ENCODE peak calls at places on chromosomes 2 and 18, in four cellular contexts. Y is A673, D is tibial nerve, P is cardiac muscle cell. B is an unnamed sample.

GRCh38 chr2:188085421-188085820 is 206.3 kb upstream of the GULP1 start:
- DNase-seq in Y (no peak), D (no peak), P (no peak), B (no peak)

GRCh38 chr18:42901161-42901560 is 214.3 kb downstream of the RIT2 start:
- DNase-seq in Y (no peak), D (no peak), P (no peak), B (no peak)

GRCh38 chr2:198499539-198499938 is 695.1 kb downstream of the PLCL1 start:
- DNase-seq in Y (peak; percentile 50), D (peak; percentile 9), P (no peak), B (no peak)

GRCh38 chr2:134676960-134677359 is 41.8 kb downstream of the TMEM163 start:
- DNase-seq in Y (no peak), D (no peak), P (peak; percentile 93), B (no peak)

GRCh38 chr2:57759822-57760300 is 286.7 kb upstream of the VRK2 start:
- DNase-seq in Y (peak; percentile 85), D (peak; percentile 86), P (peak; percentile 84), B (no peak)

GRCh38 chr2:126714191-126714965 is 58.4 kb downstream of the GYPC start:
- DNase-seq in Y (no peak), D (no peak), P (no peak), B (no peak)

GRCh38 chr18:23356915-23357421 is 96.1 kb upstream of the RIOK3 start:
- DNase-seq in Y (no peak), D (no peak), P (no peak), B (no peak)

GRCh38 chr2:26455801-26456700 is 21.9 kb downstream of the OTOF start:
- DNase-seq in Y (no peak), D (no peak), P (no peak), B (no peak)

GRCh38 chr2:12619975-12620374 is 96.8 kb upstream of the TRIB2 start:
- DNase-seq in Y (peak; percentile 12), D (peak; percentile 47), P (no peak), B (peak; percentile 61)

GRCh38 chr2:113281920-113282746 is 3.4 kb upstream of the PAX8 start:
- DNase-seq in Y (peak; percentile 30), D (no peak), P (no peak), B (peak; percentile 49)

GRCh38 chr18:24677011-24677410 is 216.6 kb downstream of the HRH4 start:
- DNase-seq in Y (no peak), D (no peak), P (no peak), B (no peak)

GRCh38 chr2:169182573-169182972 is 113.2 kb downstream of the DHRS9 start:
- DNase-seq in Y (no peak), D (no peak), P (no peak), B (no peak)

GRCh38 chr2:128438586-128438985 is 119.9 kb upstream of the HS6ST1 start:
- DNase-seq in Y (no peak), D (no peak), P (no peak), B (no peak)
- H3K4me1 ChIP-seq in Y (no peaks in the 10 kb centered on the region), D (no peaks in the 10 kb centered on the region), P (peaks cover 9% of the 10 kb centered on the region), B (no peaks in the 10 kb centered on the region)

GRCh38 chr2:46845542-46846453 is 69.8 kb downstream of the MCFD2 start:
- DNase-seq in Y (no peak), D (no peak), P (no peak), B (no peak)
- H3K4me1 ChIP-seq in Y (peaks cover 38% of the 10 kb centered on the region), D (no peaks in the 10 kb centered on the region), P (peaks cover 8% of the 10 kb centered on the region), B (peaks cover 39% of the 10 kb centered on the region)

DNA sequence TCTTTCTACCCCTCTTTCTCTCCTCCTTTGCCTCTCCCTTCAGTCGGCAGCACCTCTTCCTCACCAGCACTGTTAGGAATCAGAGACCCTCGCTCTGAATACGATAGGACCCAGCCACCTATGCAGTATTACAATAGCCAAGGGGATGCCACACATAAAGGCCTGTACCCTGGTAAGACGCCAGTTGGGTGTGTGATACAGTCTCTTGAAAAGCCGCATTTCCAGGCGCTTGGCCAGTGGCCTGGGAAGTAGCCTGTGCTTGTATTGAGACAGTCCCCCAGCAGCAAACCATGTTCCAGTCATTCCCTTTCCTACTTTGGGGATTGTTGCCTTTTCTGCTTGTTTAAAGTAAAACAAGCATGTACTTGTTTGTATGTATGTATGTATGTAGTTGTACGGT is 118.4 kb upstream of the DAPL1 start:
- DNase-seq in Y (no peak), D (no peak), P (no peak), B (no peak)
- H3K4me1 ChIP-seq in Y (no peaks in the 10 kb centered on the region), D (no peaks in the 10 kb centered on the region), P (no peaks in the 10 kb centered on the region), B (no peaks in the 10 kb centered on the region)

GRCh38 chr2:15569658-15570615 is 8.8 kb upstream of the NBAS start:
- DNase-seq in Y (no peak), D (no peak), P (no peak), B (no peak)

GRCh38 chr2:15565392-15565791 is 4.3 kb upstream of the NBAS start:
- DNase-seq in Y (no peak), D (no peak), P (no peak), B (no peak)

GRCh38 chr2:15565994-15566671 is 5.0 kb upstream of the NBAS start:
- DNase-seq in Y (no peak), D (no peak), P (no peak), B (no peak)

GRCh38 chr2:15571729-15572128 is 10.6 kb upstream of the NBAS start:
- DNase-seq in Y (no peak), D (no peak), P (no peak), B (no peak)

GRCh38 chr2:15568874-15569273 is 7.7 kb upstream of the NBAS start:
- DNase-seq in Y (no peak), D (no peak), P (no peak), B (no peak)
- H3K4me1 ChIP-seq in Y (no peaks in the 10 kb centered on the region), D (no peaks in the 10 kb centered on the region), P (no peaks in the 10 kb centered on the region), B (no peaks in the 10 kb centered on the region)

GRCh38 chr18:61196745-61197144 is 136.5 kb upstream of the CDH20 start:
- DNase-seq in Y (no peak), D (no peak), P (no peak), B (no peak)
- H3K4me1 ChIP-seq in Y (no peaks in the 10 kb centered on the region), D (no peaks in the 10 kb centered on the region), P (no peaks in the 10 kb centered on the region), B (no peaks in the 10 kb centered on the region)

B was measured in foreskin keratinocyte.